ENCODE peak calls at places on chromosomes 11 and 22, in seven cellular contexts. D, Z, F, J, U, G and O are unnamed samples.

GRCh38 chr22:50700387-50701075 is 27.9 kb downstream of the SHANK3 start:
- DNase-seq in D (peak), Z (no peak), F (no peak), J (no peak), U (no peak), G (no peak), O (no peak)

GRCh38 chr11:10456519-10456918 is 1.5 kb downstream of the AMPD3 start:
- DNase-seq in D (no peak), Z (no peak), F (no peak), J (no peak), U (no peak), G (no peak), O (no peak)

GRCh38 chr22:43848366-43849171 is 13.7 kb downstream of the SULT4A1 start:
- DNase-seq in D (no peak), Z (no peak), F (no peak), J (peak), U (no peak), G (peak), O (peak)

GRCh38 chr11:22539851-22540376 is 85.7 kb downstream of the FANCF start:
- DNase-seq in D (no peak), Z (no peak), F (no peak), J (peak), U (no peak), G (peak), O (no peak)

GRCh38 chr22:23822101-23822671 is 16.6 kb downstream of the DERL3 start:
- DNase-seq in D (no peak), Z (no peak), F (no peak), J (no peak), U (no peak), G (no peak), O (no peak)

GRCh38 chr11:13046626-13047570 is 37.8 kb downstream of the RASSF10 start:
- DNase-seq in D (no peak), Z (no peak), F (no peak), J (no peak), U (no peak), G (no peak), O (no peak)

GRCh38 chr22:21928048-21928447 is 24.6 kb downstream of the PPM1F start:
- DNase-seq in D (no peak), Z (no peak), F (no peak), J (no peak), U (no peak), G (no peak), O (no peak)

GRCh38 chr22:39470462-39471335 is 13.9 kb downstream of the MGAT3 start:
- DNase-seq in D (no peak), Z (no peak), F (no peak), J (no peak), U (no peak), G (no peak), O (no peak)

DNA sequence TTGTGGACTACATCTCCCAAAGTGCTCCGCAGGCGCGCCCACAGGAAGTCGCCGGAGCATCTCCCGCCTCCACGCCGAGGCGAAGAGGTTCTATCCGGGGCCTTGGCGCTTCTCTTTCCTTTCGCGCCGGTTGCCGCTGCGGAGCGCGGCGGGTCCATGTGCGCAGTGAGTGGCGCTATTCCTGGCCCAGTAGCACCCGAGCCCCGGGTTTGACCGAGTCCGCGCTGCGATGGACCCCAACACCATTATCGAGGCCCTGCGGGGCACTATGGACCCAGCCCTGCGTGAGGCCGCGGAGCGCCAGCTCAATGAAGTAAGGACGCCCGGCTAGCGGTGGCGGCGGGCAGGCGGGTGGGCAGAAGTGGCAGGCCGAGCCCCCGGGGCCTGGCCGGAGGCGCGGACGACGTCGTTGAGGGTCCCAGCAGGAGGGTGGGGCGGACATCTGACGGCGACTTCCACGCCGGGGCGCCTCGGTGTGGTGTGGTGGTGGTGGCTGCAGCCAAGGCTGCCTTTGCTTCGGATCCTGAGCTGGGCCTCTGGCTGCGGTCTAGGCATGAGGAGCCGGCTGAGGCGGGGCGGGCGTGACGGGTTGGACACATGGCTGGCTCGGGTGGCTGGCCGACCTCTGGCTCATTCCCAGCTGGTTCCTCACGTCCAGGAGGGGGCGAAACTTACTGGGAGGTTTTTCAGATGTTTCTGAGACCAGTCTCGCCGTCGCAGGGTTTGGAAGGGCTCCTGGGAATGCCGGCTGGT is at the start of gene IPO7:
- DNase-seq in D (peak), Z (peak), F (peak), J (peak), U (peak), G (peak), O (peak)
- TF ChIP-seq CTCF in D (no peak), Z (peak), F (peak), J (peak), U (no peak), G (peak), O (peak)

GRCh38 chr11:32279672-32280071 is 155.7 kb downstream of the WT1 start:
- DNase-seq in D (no peak), Z (no peak), F (no peak), J (no peak), U (no peak), G (no peak), O (no peak)
- TF ChIP-seq CTCF in D (no peak), Z (no peak), F (no peak), J (no peak), U (no peak), G (no peak), O (no peak)

DNA sequence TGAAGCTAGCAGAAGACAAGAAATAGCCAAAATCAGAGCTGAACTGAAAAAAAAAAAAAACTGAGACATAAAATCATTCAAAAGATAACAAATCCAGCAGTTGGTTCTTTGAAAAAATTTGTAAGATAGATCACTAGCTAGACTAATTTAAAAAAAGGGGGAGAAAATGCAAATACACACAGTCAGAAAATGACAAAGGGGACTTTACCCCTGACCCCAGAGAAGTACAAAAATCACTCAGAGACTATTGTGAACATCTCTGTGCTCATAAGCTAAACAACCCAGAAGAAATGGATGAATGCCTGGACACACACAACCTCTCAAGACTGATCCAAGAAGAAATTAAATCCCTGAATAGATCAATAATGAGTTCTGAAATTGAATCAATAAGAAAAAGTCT is 914.3 kb upstream of the API5 start:
- DNase-seq in D (no peak), Z (no peak), F (no peak), J (no peak), U (no peak), G (no peak), O (no peak)
- TF ChIP-seq CTCF in D (no peak), Z (no peak), F (no peak), J (no peak), U (no peak), G (no peak), O (no peak)

GRCh38 chr22:17948101-17948500 is 76.3 kb downstream of the MICAL3 start:
- DNase-seq in D (no peak), Z (no peak), F (no peak), J (no peak), U (no peak), G (no peak), O (no peak)
- TF ChIP-seq CTCF in D (no peak), Z (no peak), F (no peak), J (no peak), U (no peak), G (no peak), O (no peak)

GRCh38 chr11:16867097-16867496 is 128.7 kb downstream of the C11orf58 start:
- DNase-seq in D (no peak), Z (no peak), F (no peak), J (peak), U (no peak), G (no peak), O (no peak)
- TF ChIP-seq CTCF in D (no peak), Z (no peak), F (no peak), J (no peak), U (no peak), G (no peak), O (no peak)

GRCh38 chr11:96013459-96014213 is 89.7 kb upstream of the MTMR2 start:
- DNase-seq in D (no peak), Z (no peak), F (no peak), J (no peak), U (no peak), G (no peak), O (no peak)

GRCh38 chr11:96010683-96011082 is 86.8 kb upstream of the MTMR2 start:
- DNase-seq in D (no peak), Z (no peak), F (no peak), J (no peak), U (no peak), G (no peak), O (no peak)

GRCh38 chr11:96015911-96016565 is 92.1 kb upstream of the MTMR2 start:
- DNase-seq in D (no peak), Z (no peak), F (no peak), J (no peak), U (no peak), G (no peak), O (peak)

GRCh38 chr11:96014234-96014633 is 90.3 kb upstream of the MTMR2 start:
- DNase-seq in D (no peak), Z (peak), F (no peak), J (peak), U (no peak), G (peak), O (peak)

DNA sequence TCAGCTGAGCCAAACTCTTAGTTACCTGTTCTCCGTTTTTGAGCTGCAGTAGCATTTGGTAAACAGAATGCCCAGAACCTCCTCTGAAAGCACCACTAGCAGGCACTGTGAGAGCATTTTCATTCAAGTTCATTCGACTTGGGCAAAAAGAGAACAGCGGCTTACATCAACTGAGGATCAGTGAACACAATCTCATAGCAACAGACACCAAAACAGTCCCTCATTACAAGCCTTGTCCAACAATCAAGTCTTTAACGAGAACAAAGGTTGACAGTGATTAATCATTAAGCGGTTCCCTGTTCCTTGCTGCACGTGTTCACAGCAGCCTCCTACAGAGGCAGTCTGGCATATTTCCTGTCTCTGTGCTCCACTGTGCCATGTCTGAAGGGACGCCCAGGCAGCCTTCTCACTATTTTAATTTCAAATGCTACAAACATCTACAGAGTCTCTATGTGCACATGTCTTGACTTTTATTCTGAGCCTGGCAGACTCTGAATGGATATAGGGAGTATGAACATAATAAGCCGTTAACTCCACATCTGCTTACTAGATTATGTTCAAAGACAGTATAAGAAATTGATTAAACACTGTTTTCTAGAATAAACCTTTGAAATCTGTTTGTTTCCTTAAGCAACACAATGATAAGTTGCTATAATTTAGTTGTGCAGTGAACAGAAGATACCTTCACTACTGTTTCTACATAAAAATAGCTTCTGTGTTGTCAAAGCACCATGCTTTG is 88.3 kb upstream of the MTMR2 start:
- DNase-seq in D (no peak), Z (peak), F (peak), J (peak), U (peak), G (peak), O (peak)
- TF ChIP-seq CTCF in D (peak), Z (peak), F (peak), J (peak), U (peak), G (peak), O (peak)

GRCh38 chr11:36012410-36012809 is 68.5 kb downstream of the LDLRAD3 start:
- DNase-seq in D (no peak), Z (peak), F (no peak), J (peak), U (no peak), G (peak), O (no peak)
- TF ChIP-seq CTCF in D (no peak), Z (no peak), F (no peak), J (no peak), U (no peak), G (no peak), O (no peak)

GRCh38 chr11:77819411-77819920 is 1.1 kb downstream of the RSF1 start:
- DNase-seq in D (peak), Z (peak), F (peak), J (peak), U (peak), G (peak), O (peak)
- TF ChIP-seq CTCF in D (no peak), Z (peak), F (peak), J (no peak), U (no peak), G (peak), O (no peak)